ENCODE peak calls at places on chromosomes 6 and 20, in five cellular contexts. One of them, this sample, is unnamed.

GRCh38 chr6:148925701-148926100 is 178.9 kb downstream of the UST start:
- DNase-seq in AG10803: no peak
- DNase-seq in fibroblast of mammary gland: no peak
- DNase-seq in RWPE1: no peak
- DNase-seq in CD4-positive, alpha-beta T cell: no peak
- DNase-seq in this sample: peak; percentile 67

GRCh38 chr6:42520786-42521607 is 42.8 kb upstream of the UBR2 start:
- DNase-seq in RWPE1: peak; percentile 36
- DNase-seq in fibroblast of mammary gland: peak; percentile 85
- DNase-seq in CD4-positive, alpha-beta T cell: no peak
- DNase-seq in AG10803: peak; percentile 75
- DNase-seq in this sample: peak; percentile 38

GRCh38 chr6:43604174-43604573 is 24.9 kb downstream of the GTPBP2 start:
- DNase-seq in fibroblast of mammary gland: peak; percentile 91
- DNase-seq in RWPE1: peak; percentile 38
- DNase-seq in CD4-positive, alpha-beta T cell: no peak
- DNase-seq in AG10803: peak; percentile 65
- DNase-seq in this sample: peak; percentile 80

GRCh38 chr20:41476013-41476441 is 109.4 kb upstream of the EMILIN3 start:
- DNase-seq in AG10803: peak; percentile 90
- DNase-seq in RWPE1: peak; percentile 51
- DNase-seq in CD4-positive, alpha-beta T cell: no peak
- DNase-seq in fibroblast of mammary gland: peak; percentile 28
- DNase-seq in this sample: peak; percentile 72

GRCh38 chr6:33427585-33428218 is 7.8 kb downstream of the SYNGAP1 start:
- DNase-seq in fibroblast of mammary gland: no peak
- DNase-seq in CD4-positive, alpha-beta T cell: peak; percentile 53
- DNase-seq in RWPE1: peak; percentile 38
- DNase-seq in AG10803: no peak
- DNase-seq in this sample: no peak

GRCh38 chr20:19774086-19774933 is 16.3 kb downstream of the RIN2 start:
- DNase-seq in RWPE1: no peak
- DNase-seq in fibroblast of mammary gland: no peak
- DNase-seq in AG10803: peak; percentile 37
- DNase-seq in CD4-positive, alpha-beta T cell: no peak
- DNase-seq in this sample: no peak

GRCh38 chr6:41578714-41579610 is 32.8 kb downstream of the FOXP4 start:
- DNase-seq in CD4-positive, alpha-beta T cell: no peak
- DNase-seq in fibroblast of mammary gland: no peak
- DNase-seq in AG10803: peak; percentile 44
- DNase-seq in RWPE1: no peak
- DNase-seq in this sample: peak; percentile 11

GRCh38 chr6:15501806-15502450 is 160.9 kb downstream of the DTNBP1 start:
- DNase-seq in AG10803: peak; percentile 72
- DNase-seq in CD4-positive, alpha-beta T cell: no peak
- DNase-seq in fibroblast of mammary gland: peak; percentile 60
- DNase-seq in RWPE1: no peak
- DNase-seq in this sample: peak; percentile 76

GRCh38 chr6:169824848-169825557 is 73.6 kb downstream of the ERMARD start:
- DNase-seq in RWPE1: no peak
- DNase-seq in fibroblast of mammary gland: no peak
- DNase-seq in AG10803: no peak
- DNase-seq in CD4-positive, alpha-beta T cell: no peak
- DNase-seq in this sample: no peak

GRCh38 chr6:28710466-28711191 is 184.9 kb downstream of the GPX5 start:
- DNase-seq in RWPE1: no peak
- DNase-seq in CD4-positive, alpha-beta T cell: no peak
- DNase-seq in AG10803: peak; percentile 57
- DNase-seq in fibroblast of mammary gland: peak; percentile 82
- DNase-seq in this sample: peak; percentile 44

GRCh38 chr20:23118766-23119165 is 32.6 kb upstream of the CD93 start:
- DNase-seq in fibroblast of mammary gland: no peak
- DNase-seq in RWPE1: no peak
- DNase-seq in AG10803: no peak
- DNase-seq in CD4-positive, alpha-beta T cell: no peak
- DNase-seq in this sample: no peak

GRCh38 chr20:61595216-61595615 is 343.2 kb downstream of the CDH4 start:
- DNase-seq in AG10803: no peak
- DNase-seq in RWPE1: no peak
- DNase-seq in CD4-positive, alpha-beta T cell: no peak
- DNase-seq in fibroblast of mammary gland: no peak
- DNase-seq in this sample: no peak

GRCh38 chr6:56771189-56771588 is 128.5 kb upstream of the DST start:
- DNase-seq in CD4-positive, alpha-beta T cell: no peak
- DNase-seq in fibroblast of mammary gland: no peak
- DNase-seq in RWPE1: no peak
- DNase-seq in AG10803: no peak
- DNase-seq in this sample: no peak

GRCh38 chr6:36911946-36912555 is 26.3 kb downstream of the C6orf89 start:
- DNase-seq in RWPE1: no peak
- DNase-seq in AG10803: no peak
- DNase-seq in CD4-positive, alpha-beta T cell: peak; percentile 24
- DNase-seq in fibroblast of mammary gland: no peak
- DNase-seq in this sample: no peak

GRCh38 chr20:43686820-43687219 is 19.9 kb downstream of the MYBL2 start:
- DNase-seq in RWPE1: no peak
- DNase-seq in AG10803: no peak
- DNase-seq in CD4-positive, alpha-beta T cell: no peak
- DNase-seq in fibroblast of mammary gland: no peak
- DNase-seq in this sample: no peak

GRCh38 chr6:33314943-33315752 is 1.3 kb upstream of the TAPBP start:
- DNase-seq in fibroblast of mammary gland: peak; percentile 23
- DNase-seq in RWPE1: no peak
- DNase-seq in CD4-positive, alpha-beta T cell: no peak
- DNase-seq in AG10803: no peak
- DNase-seq in this sample: peak; percentile 18

GRCh38 chr20:47677314-47678129 is 107.8 kb downstream of the SULF2 start:
- DNase-seq in RWPE1: peak; percentile 93
- DNase-seq in fibroblast of mammary gland: peak; percentile 31
- DNase-seq in AG10803: no peak
- DNase-seq in CD4-positive, alpha-beta T cell: peak; percentile 47
- DNase-seq in this sample: peak; percentile 54

GRCh38 chr20:58478141-58478805 is 36.9 kb downstream of the APCDD1L start:
- DNase-seq in RWPE1: no peak
- DNase-seq in AG10803: peak; percentile 18
- DNase-seq in fibroblast of mammary gland: peak; percentile 16
- DNase-seq in CD4-positive, alpha-beta T cell: no peak
- DNase-seq in this sample: no peak

GRCh38 chr6:42909835-42910234 is 6.0 kb upstream of the PTCRA start:
- DNase-seq in fibroblast of mammary gland: no peak
- DNase-seq in RWPE1: no peak
- DNase-seq in CD4-positive, alpha-beta T cell: no peak
- DNase-seq in AG10803: no peak
- DNase-seq in this sample: no peak

GRCh38 chr6:148513145-148514071 is 170.8 kb downstream of the SASH1 start:
- DNase-seq in AG10803: peak; percentile 94
- DNase-seq in fibroblast of mammary gland: peak; percentile 83
- DNase-seq in RWPE1: no peak
- DNase-seq in CD4-positive, alpha-beta T cell: no peak
- DNase-seq in this sample: peak; percentile 59

GRCh38 chr6:158068893-158069799 is 87.5 kb downstream of the SYNJ2 start:
- DNase-seq in CD4-positive, alpha-beta T cell: no peak
- DNase-seq in RWPE1: peak; percentile 95
- DNase-seq in fibroblast of mammary gland: peak; percentile 61
- DNase-seq in AG10803: peak; percentile 35
- DNase-seq in this sample: peak; percentile 67

GRCh38 chr20:1711826-1712601 is 54.4 kb upstream of the SIRPG start:
- DNase-seq in fibroblast of mammary gland: no peak
- DNase-seq in AG10803: no peak
- DNase-seq in RWPE1: no peak
- DNase-seq in CD4-positive, alpha-beta T cell: no peak
- DNase-seq in this sample: no peak

GRCh38 chr6:80961166-80961565 is 791.3 kb downstream of the TENT5A start:
- DNase-seq in fibroblast of mammary gland: no peak
- DNase-seq in RWPE1: no peak
- DNase-seq in CD4-positive, alpha-beta T cell: no peak
- DNase-seq in AG10803: peak; percentile 52
- DNase-seq in this sample: no peak

GRCh38 chr6:10759312-10759839 is 11.8 kb downstream of the TMEM14B start:
- DNase-seq in AG10803: peak; percentile 92
- DNase-seq in fibroblast of mammary gland: peak; percentile 91
- DNase-seq in RWPE1: peak; percentile 75
- DNase-seq in CD4-positive, alpha-beta T cell: no peak
- DNase-seq in this sample: peak; percentile 97
- TF ChIP-seq CTCF in AG10803: peak; percentile 80
- TF ChIP-seq CTCF in fibroblast of mammary gland: peak; percentile 67
- TF ChIP-seq CTCF in RWPE1: peak; percentile 56
- TF ChIP-seq CTCF in CD4-positive, alpha-beta T cell: peak; percentile 41
- TF ChIP-seq CTCF in this sample: peak; percentile 73

GRCh38 chr6:5113096-5113495 is 28.0 kb downstream of the PPP1R3G start:
- DNase-seq in RWPE1: no peak
- DNase-seq in AG10803: no peak
- DNase-seq in fibroblast of mammary gland: no peak
- DNase-seq in CD4-positive, alpha-beta T cell: no peak
- DNase-seq in this sample: no peak

GRCh38 chr6:5112065-5112799 is 27.1 kb downstream of the PPP1R3G start:
- DNase-seq in CD4-positive, alpha-beta T cell: no peak
- DNase-seq in AG10803: peak; percentile 67
- DNase-seq in fibroblast of mammary gland: peak; percentile 92
- DNase-seq in RWPE1: peak; percentile 62
- DNase-seq in this sample: peak; percentile 38

GRCh38 chr6:5116243-5116991 is 31.3 kb downstream of the PPP1R3G start:
- DNase-seq in RWPE1: no peak
- DNase-seq in AG10803: no peak
- DNase-seq in fibroblast of mammary gland: no peak
- DNase-seq in CD4-positive, alpha-beta T cell: no peak
- DNase-seq in this sample: no peak

GRCh38 chr6:5111626-5112025 is 26.5 kb downstream of the PPP1R3G start:
- DNase-seq in fibroblast of mammary gland: no peak
- DNase-seq in RWPE1: no peak
- DNase-seq in AG10803: no peak
- DNase-seq in CD4-positive, alpha-beta T cell: no peak
- DNase-seq in this sample: no peak

GRCh38 chr6:5115168-5115567 is 30.0 kb downstream of the PPP1R3G start:
- DNase-seq in CD4-positive, alpha-beta T cell: no peak
- DNase-seq in AG10803: peak; percentile 50
- DNase-seq in RWPE1: no peak
- DNase-seq in fibroblast of mammary gland: peak; percentile 71
- DNase-seq in this sample: peak; percentile 95
- TF ChIP-seq CTCF in CD4-positive, alpha-beta T cell: no peak
- TF ChIP-seq CTCF in AG10803: peak; percentile 55
- TF ChIP-seq CTCF in RWPE1: no peak
- TF ChIP-seq CTCF in fibroblast of mammary gland: peak; percentile 42
- TF ChIP-seq CTCF in this sample: peak; percentile 85

GRCh38 chr6:161354956-161355355 is 81.1 kb upstream of the AGPAT4 start:
- DNase-seq in AG10803: no peak
- DNase-seq in CD4-positive, alpha-beta T cell: no peak
- DNase-seq in RWPE1: no peak
- DNase-seq in fibroblast of mammary gland: no peak
- DNase-seq in this sample: no peak

GRCh38 chr6:161353208-161353613 is 79.3 kb upstream of the AGPAT4 start:
- DNase-seq in fibroblast of mammary gland: peak; percentile 42
- DNase-seq in CD4-positive, alpha-beta T cell: no peak
- DNase-seq in RWPE1: no peak
- DNase-seq in AG10803: no peak
- DNase-seq in this sample: peak; percentile 47

GRCh38 chr6:161354241-161354840 is 80.5 kb upstream of the AGPAT4 start:
- DNase-seq in CD4-positive, alpha-beta T cell: no peak
- DNase-seq in AG10803: no peak
- DNase-seq in RWPE1: no peak
- DNase-seq in fibroblast of mammary gland: no peak
- DNase-seq in this sample: no peak

GRCh38 chr6:161349886-161350285 is 76.0 kb upstream of the AGPAT4 start:
- DNase-seq in CD4-positive, alpha-beta T cell: no peak
- DNase-seq in fibroblast of mammary gland: no peak
- DNase-seq in RWPE1: no peak
- DNase-seq in AG10803: no peak
- DNase-seq in this sample: no peak

DNA sequence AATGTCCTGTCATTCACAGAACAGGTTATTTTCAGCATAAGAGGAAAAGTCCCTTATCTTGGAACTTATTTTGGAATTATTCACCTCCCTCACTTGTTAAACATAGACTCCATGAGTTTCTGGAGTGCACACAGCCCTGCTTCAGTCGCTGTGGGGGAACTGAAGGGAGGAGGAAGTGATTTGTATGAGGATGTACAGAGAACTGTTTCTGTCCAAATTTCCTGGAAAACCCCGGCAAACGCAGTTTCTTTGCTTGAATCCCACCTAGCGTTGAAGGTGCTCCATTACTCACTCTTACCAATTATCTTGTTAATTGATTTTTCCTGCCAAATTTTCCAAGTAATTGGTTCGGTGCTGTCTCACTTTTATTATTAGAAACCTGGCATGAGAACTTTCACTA is 78.0 kb upstream of the AGPAT4 start:
- DNase-seq in AG10803: no peak
- DNase-seq in CD4-positive, alpha-beta T cell: no peak
- DNase-seq in fibroblast of mammary gland: no peak
- DNase-seq in RWPE1: no peak
- DNase-seq in this sample: no peak
- TF ChIP-seq CTCF in AG10803: no peak
- TF ChIP-seq CTCF in CD4-positive, alpha-beta T cell: no peak
- TF ChIP-seq CTCF in fibroblast of mammary gland: no peak
- TF ChIP-seq CTCF in RWPE1: no peak
- TF ChIP-seq CTCF in this sample: no peak

GRCh38 chr20:63222541-63222940 is 6.6 kb upstream of the YTHDF1 start:
- DNase-seq in CD4-positive, alpha-beta T cell: no peak
- DNase-seq in AG10803: no peak
- DNase-seq in RWPE1: no peak
- DNase-seq in fibroblast of mammary gland: no peak
- DNase-seq in this sample: no peak

GRCh38 chr20:63225082-63225454 is 9.1 kb upstream of the YTHDF1 start:
- DNase-seq in fibroblast of mammary gland: no peak
- DNase-seq in RWPE1: no peak
- DNase-seq in CD4-positive, alpha-beta T cell: no peak
- DNase-seq in AG10803: no peak
- DNase-seq in this sample: no peak

GRCh38 chr20:63224272-63225081 is 8.5 kb upstream of the YTHDF1 start:
- DNase-seq in fibroblast of mammary gland: peak; percentile 57
- DNase-seq in CD4-positive, alpha-beta T cell: no peak
- DNase-seq in AG10803: peak; percentile 28
- DNase-seq in RWPE1: peak; percentile 63
- DNase-seq in this sample: peak; percentile 76

GRCh38 chr20:63223826-63224207 is 7.9 kb upstream of the YTHDF1 start:
- DNase-seq in fibroblast of mammary gland: no peak
- DNase-seq in RWPE1: no peak
- DNase-seq in AG10803: no peak
- DNase-seq in CD4-positive, alpha-beta T cell: no peak
- DNase-seq in this sample: no peak

DNA sequence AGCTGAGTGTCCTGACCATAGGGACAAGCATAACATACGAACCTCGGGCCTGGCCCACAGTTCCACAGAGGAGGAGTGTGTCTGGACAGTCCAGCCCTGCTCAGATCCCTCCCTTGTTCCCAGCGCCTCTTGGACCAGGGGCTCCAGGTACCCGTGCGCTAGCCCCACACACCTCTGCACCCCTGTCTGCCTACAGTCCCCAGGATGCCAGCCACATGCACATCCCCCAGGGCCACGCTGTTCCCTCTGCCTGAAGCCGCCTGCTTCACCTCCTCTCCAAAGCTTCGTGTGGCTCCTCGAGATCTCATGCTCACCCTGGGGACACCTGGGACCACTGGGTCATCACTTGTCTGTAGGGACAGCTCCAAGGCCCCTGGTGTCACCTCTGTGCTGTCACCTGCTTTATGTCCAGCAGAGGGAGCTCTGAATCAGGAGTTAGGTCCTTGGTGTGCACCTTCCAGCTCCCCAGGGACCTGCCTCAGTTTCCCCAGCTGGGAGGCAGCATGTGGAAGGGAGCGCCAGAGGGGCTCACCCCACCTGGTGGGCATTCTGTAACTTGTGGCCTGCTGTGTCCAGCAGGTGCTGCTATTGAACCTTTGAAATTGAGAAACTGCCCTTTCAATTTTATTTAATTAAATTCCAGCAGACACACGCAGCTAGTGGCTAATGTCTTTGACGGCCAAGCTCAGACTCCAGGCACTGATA is 7.3 kb upstream of the YTHDF1 start:
- DNase-seq in RWPE1: peak; percentile 48
- DNase-seq in fibroblast of mammary gland: peak; percentile 38
- DNase-seq in AG10803: peak; percentile 32
- DNase-seq in CD4-positive, alpha-beta T cell: peak; percentile 33
- DNase-seq in this sample: peak; percentile 50
- TF ChIP-seq CTCF in RWPE1: peak; percentile 97
- TF ChIP-seq CTCF in fibroblast of mammary gland: peak; percentile 67
- TF ChIP-seq CTCF in AG10803: peak; percentile 75
- TF ChIP-seq CTCF in CD4-positive, alpha-beta T cell: peak; percentile 90
- TF ChIP-seq CTCF in this sample: peak; percentile 86

This sample was measured in choroid plexus epithelial cell.